ENCODE peak calls at places on chromosomes 13 and 19, in seven cellular contexts. W is B cell; N is WTC11; V is heart left ventricle; U is ovary; Z is Panc1; K is activated naive CD4-positive, alpha-beta T cell treated with anti-CD3 and anti-CD28 coated beads, Interleukin-2, amount 10 ng/mL, durations not matched to agents 7 days and 5 days. T is an unnamed sample.

GRCh38 chr19:55099557-55100506 is 17.6 kb downstream of the PPP1R12C start:
- DNase-seq in W (no peak), N (peak; percentile 73), V (no peak), U (no peak), Z (no peak), K (no peak), T (no peak)

GRCh38 chr19:54164369-54165068 is 5.0 kb upstream of the LENG1 start:
- DNase-seq in W (peak; percentile 37), N (peak; percentile 98), V (peak; percentile 87), U (peak; percentile 61), Z (no peak), K (peak; percentile 80), T (no peak)

GRCh38 chr19:35162471-35163326 is 8.2 kb downstream of the FXYD5 start:
- DNase-seq in W (no peak), N (no peak), V (no peak), U (no peak), Z (no peak), K (peak; percentile 0), T (no peak)

GRCh38 chr19:34773555-34773864 is 495 bp upstream of the ZNF599 start:
- DNase-seq in W (no peak), N (no peak), V (no peak), U (no peak), Z (no peak), K (no peak), T (no peak)

GRCh38 chr19:3479819-3480215 is 508 bp downstream of the SMIM24 start:
- DNase-seq in W (peak; percentile 49), N (peak; percentile 75), V (no peak), U (no peak), Z (no peak), K (peak; percentile 62), T (peak; percentile 61)

GRCh38 chr19:532578-533484 is 1.3 kb downstream of the CDC34 start:
- DNase-seq in W (peak; percentile 62), N (peak; percentile 63), V (peak; percentile 82), U (peak; percentile 83), Z (no peak), K (peak; percentile 66), T (peak; percentile 35)

GRCh38 chr13:91133941-91134772 is 213.3 kb upstream of the MIR17HG start:
- DNase-seq in W (peak; percentile 43), N (peak; percentile 36), V (peak; percentile 23), U (no peak), Z (peak; percentile 27), K (peak; percentile 33), T (peak; percentile 17)

GRCh38 chr13:52750713-52751112 is 11.1 kb upstream of the CNMD start:
- DNase-seq in W (no peak), N (no peak), V (no peak), U (no peak), Z (no peak), K (no peak), T (no peak)

GRCh38 chr13:88896466-88896865 is 1225.3 kb downstream of the SLITRK5 start:
- DNase-seq in W (no peak), N (no peak), V (no peak), U (no peak), Z (no peak), K (no peak), T (no peak)

GRCh38 chr13:113411216-113412023 is 41.9 kb downstream of the ADPRHL1 start:
- DNase-seq in W (no peak), N (no peak), V (peak; percentile 67), U (no peak), Z (peak; percentile 35), K (no peak), T (no peak)

GRCh38 chr13:100304241-100304640 is 215.3 kb downstream of the PCCA start:
- DNase-seq in W (no peak), N (no peak), V (no peak), U (no peak), Z (no peak), K (no peak), T (no peak)

GRCh38 chr19:5448374-5448773 is 6.8 kb upstream of the ZNRF4 start:
- DNase-seq in W (no peak), N (no peak), V (no peak), U (no peak), Z (no peak), K (no peak), T (no peak)

GRCh38 chr19:38019427-38019724 is 112.4 kb downstream of the SIPA1L3 start:
- DNase-seq in W (no peak), N (no peak), V (no peak), U (no peak), Z (no peak), K (no peak), T (no peak)

GRCh38 chr19:55173717-55174409 is 6.2 kb downstream of the SYT5 start:
- DNase-seq in W (no peak), N (peak; percentile 96), V (peak; percentile 53), U (no peak), Z (peak; percentile 54), K (peak; percentile 67), T (peak; percentile 81)

GRCh38 chr19:38173324-38174041 is 50.5 kb downstream of the DPF1 start:
- DNase-seq in W (no peak), N (no peak), V (peak; percentile 83), U (no peak), Z (no peak), K (no peak), T (no peak)

GRCh38 chr13:39044536-39044935 is 6.3 kb downstream of the NHLRC3 start:
- DNase-seq in W (no peak), N (no peak), V (no peak), U (no peak), Z (no peak), K (no peak), T (no peak)

GRCh38 chr19:44277331-44277730 is 17.6 kb downstream of the ZNF233 start:
- DNase-seq in W (no peak), N (no peak), V (no peak), U (no peak), Z (no peak), K (no peak), T (no peak)

GRCh38 chr13:100547805-100548204 is 40.8 kb downstream of the GGACT start:
- DNase-seq in W (no peak), N (no peak), V (no peak), U (no peak), Z (no peak), K (no peak), T (no peak)

GRCh38 chr19:32901504-32902161 is 32.1 kb upstream of the SLC7A9 start:
- DNase-seq in W (no peak), N (no peak), V (no peak), U (no peak), Z (no peak), K (no peak), T (no peak)

GRCh38 chr13:99642841-99643240 is 141.6 kb downstream of the TM9SF2 start:
- DNase-seq in W (no peak), N (no peak), V (no peak), U (no peak), Z (no peak), K (no peak), T (no peak)

GRCh38 chr13:111121421-111121820 is 6.3 kb downstream of the ARHGEF7 start:
- DNase-seq in W (no peak), N (no peak), V (no peak), U (no peak), Z (no peak), K (no peak), T (no peak)

T was measured in germinal center.